ENCODE peak calls at places on chromosomes 11 and 22, in ten cellular contexts. G is HCT116, U is lung, W is Caco-2, Q is IMR-90, A is pancreas, E is HFF-Myc, H is cardiac muscle cell, Z is GM23338, F is endothelial cell. X is an unnamed sample.

GRCh38 chr22:45831394-45831793 is 145.6 kb downstream of the WNT7B start:
- DNase-seq in H (no peak), W (no peak), Z (no peak), U (no peak), A (no peak), Q (peak), G (peak), F (no peak), E (no peak), X (no peak)

GRCh38 chr11:85854557-85855340 is 434 bp upstream of the CCDC83 start:
- DNase-seq in Z (peak), W (peak), F (peak), U (peak), H (peak), E (peak), G (peak), Q (peak), A (peak), X (peak)

GRCh38 chr11:8017894-8018741 is 31.0 kb downstream of the EIF3F start:
- DNase-seq in H (no peak), A (peak), G (no peak), U (no peak), W (no peak), Z (peak), E (no peak), Q (no peak), F (peak), X (no peak)

GRCh38 chr11:77660947-77661346 is 23.4 kb upstream of the CLNS1A start:
- DNase-seq in H (no peak), U (no peak), G (no peak), E (no peak), Z (no peak), A (no peak), Q (no peak), W (no peak), F (no peak), X (no peak)

GRCh38 chr22:46563381-46564083 is 26.1 kb upstream of the CELSR1 start:
- DNase-seq in G (peak), Q (peak), Z (peak), F (peak), W (peak), A (peak), H (peak), U (peak), E (no peak), X (peak)

GRCh38 chr11:24935059-24935458 is 438.2 kb downstream of the LUZP2 start:
- DNase-seq in G (no peak), Z (no peak), Q (peak), A (no peak), W (no peak), U (no peak), E (no peak), H (no peak), F (no peak), X (no peak)

GRCh38 chr11:73330569-73331093 is 22.6 kb downstream of the ARHGEF17 start:
- DNase-seq in U (no peak), W (peak), E (no peak), Z (peak), H (peak), A (no peak), G (no peak), F (peak), Q (peak), X (no peak)

GRCh38 chr11:20310137-20310536 is 53.4 kb upstream of the HTATIP2 start:
- DNase-seq in E (no peak), F (no peak), U (no peak), G (no peak), A (no peak), H (no peak), Z (no peak), Q (no peak), W (no peak), X (no peak)

GRCh38 chr22:27534720-27535125 is 266.8 kb downstream of the MN1 start:
- DNase-seq in Q (peak), E (no peak), U (no peak), F (no peak), A (no peak), G (no peak), W (no peak), Z (no peak), H (no peak), X (no peak)

GRCh38 chr11:97641988-97642387 is 1252.2 kb downstream of the JRKL start:
- DNase-seq in U (no peak), A (no peak), F (no peak), Q (no peak), W (no peak), Z (no peak), G (no peak), H (no peak), E (no peak), X (no peak)

GRCh38 chr11:2215230-2215560 is 43.6 kb upstream of the TH start:
- DNase-seq in Q (no peak), U (peak), A (no peak), W (no peak), G (no peak), Z (no peak), H (no peak), F (no peak), E (no peak), X (no peak)

GRCh38 chr22:29217827-29218757 is 12.4 kb downstream of the EMID1 start:
- DNase-seq in H (no peak), Z (no peak), W (no peak), A (no peak), Q (no peak), G (no peak), F (no peak), E (no peak), U (no peak), X (no peak)

GRCh38 chr11:72100462-72100861 is 2.6 kb downstream of the LAMTOR1 start:
- DNase-seq in W (no peak), G (no peak), H (no peak), Q (no peak), E (no peak), Z (no peak), U (no peak), A (no peak), F (no peak), X (no peak)

GRCh38 chr22:19772673-19773469 is 12.3 kb downstream of the TBX1 start:
- DNase-seq in Q (no peak), F (peak), G (no peak), W (no peak), A (no peak), E (no peak), H (no peak), U (no peak), Z (no peak), X (no peak)

GRCh38 chr11:124644426-124645280 is 22.0 kb downstream of the TBRG1 start:
- DNase-seq in F (peak), E (peak), W (peak), U (peak), A (peak), G (peak), H (peak), Z (peak), Q (peak), X (peak)

GRCh38 chr22:35330258-35330861 is 30.7 kb downstream of the TOM1 start:
- DNase-seq in Z (no peak), E (peak), G (no peak), H (no peak), W (no peak), F (no peak), U (peak), Q (peak), A (peak), X (peak)

GRCh38 chr11:63719987-63720386 is 38.7 kb downstream of the RTN3 start:
- DNase-seq in Q (peak), A (no peak), U (no peak), H (no peak), Z (no peak), W (no peak), E (no peak), F (no peak), G (no peak), X (no peak)

GRCh38 chr22:27206001-27206746 is 548.8 kb downstream of the MIAT start:
- DNase-seq in Q (peak), F (no peak), E (no peak), Z (no peak), G (no peak), U (no peak), A (no peak), W (no peak), H (no peak), X (no peak)

GRCh38 chr22:30609260-30610185 is 2.5 kb downstream of the TCN2 start:
- DNase-seq in U (peak), Q (peak), F (no peak), A (peak), H (no peak), G (no peak), E (peak), W (peak), Z (peak), X (peak)

GRCh38 chr22:45413368-45414211 is at the start of the genes RIBC2 and SMC1B:
- DNase-seq in W (peak), A (peak), G (peak), E (peak), Q (peak), F (peak), U (peak), Z (peak), H (peak), X (peak)

GRCh38 chr11:14448229-14448628 is 51.4 kb downstream of the COPB1 start:
- DNase-seq in F (no peak), A (no peak), U (no peak), H (no peak), G (no peak), W (no peak), Z (no peak), Q (no peak), E (no peak), X (no peak)

GRCh38 chr11:35554491-35555237 is 29.2 kb upstream of the PAMR1 start:
- DNase-seq in Z (peak), Q (peak), H (no peak), A (no peak), W (no peak), U (no peak), G (no peak), E (no peak), F (no peak), X (no peak)

GRCh38 chr22:19812910-19813309 is 41.8 kb downstream of the GNB1L start:
- DNase-seq in F (no peak), A (no peak), H (no peak), U (no peak), Q (no peak), Z (no peak), W (no peak), E (no peak), G (no peak), X (no peak)

GRCh38 chr11:113997473-113997872 is 22.6 kb downstream of the HTR3A start:
- DNase-seq in H (no peak), Q (no peak), W (no peak), G (no peak), F (no peak), A (no peak), Z (no peak), E (no peak), U (no peak), X (no peak)

GRCh38 chr11:113991170-113991569 is 16.3 kb downstream of the HTR3A start:
- DNase-seq in U (no peak), F (peak), W (peak), A (no peak), Z (peak), E (no peak), H (peak), Q (peak), G (no peak), X (peak)

GRCh38 chr11:113991718-113992458 is 17.0 kb downstream of the HTR3A start:
- DNase-seq in G (no peak), Q (no peak), A (no peak), U (no peak), F (no peak), E (no peak), W (no peak), H (peak), Z (no peak), X (no peak)

GRCh38 chr11:113992459-113993105 is 17.7 kb downstream of the HTR3A start:
- DNase-seq in Q (no peak), F (no peak), W (no peak), G (no peak), U (peak), H (no peak), Z (peak), A (no peak), E (no peak), X (no peak)

GRCh38 chr11:113994077-113994954 is 19.4 kb downstream of the HTR3A start:
- DNase-seq in H (peak), U (no peak), Z (peak), G (no peak), F (peak), Q (no peak), W (peak), E (no peak), A (no peak), X (peak)
- TF ChIP-seq CTCF in H (peak), U (peak), Z (peak), G (peak), F (peak), Q (peak), W (peak), E (peak), A (peak), X (peak)

GRCh38 chr11:68118753-68119448 is 2.3 kb downstream of the CHKA start:
- DNase-seq in Q (peak), F (no peak), W (no peak), G (no peak), A (no peak), H (peak), Z (no peak), E (no peak), U (no peak), X (no peak)

GRCh38 chr11:68120212-68121066 is 749 bp downstream of the CHKA start:
- DNase-seq in G (no peak), U (no peak), A (peak), Q (peak), H (peak), Z (peak), W (peak), F (peak), E (no peak), X (peak)

GRCh38 chr11:68117896-68118470 is 3.2 kb downstream of the CHKA start:
- DNase-seq in F (no peak), Z (peak), U (no peak), H (peak), A (no peak), G (no peak), W (peak), E (no peak), Q (no peak), X (no peak)

GRCh38 chr11:68122936-68123539 is 1.9 kb upstream of the CHKA start:
- DNase-seq in Q (no peak), U (peak), H (no peak), Z (peak), G (peak), A (peak), E (no peak), F (no peak), W (peak), X (no peak)

GRCh38 chr11:68121067-68121899 is at the start of gene CHKA:
- DNase-seq in Z (peak), W (peak), E (peak), Q (peak), H (peak), U (peak), A (peak), G (peak), F (peak), X (peak)
- TF ChIP-seq CTCF in Z (no peak), W (no peak), E (no peak), Q (no peak), H (no peak), U (no peak), A (no peak), G (no peak), F (no peak), X (no peak)

GRCh38 chr11:4826425-4826824 is 5.3 kb downstream of the OR51F2 start:
- DNase-seq in Q (peak), F (no peak), A (no peak), Z (peak), G (no peak), W (peak), U (no peak), E (no peak), H (no peak), X (no peak)
- TF ChIP-seq CTCF in Q (peak), F (no peak), A (no peak), Z (peak), G (peak), W (peak), U (no peak), E (no peak), H (no peak), X (no peak)

DNA sequence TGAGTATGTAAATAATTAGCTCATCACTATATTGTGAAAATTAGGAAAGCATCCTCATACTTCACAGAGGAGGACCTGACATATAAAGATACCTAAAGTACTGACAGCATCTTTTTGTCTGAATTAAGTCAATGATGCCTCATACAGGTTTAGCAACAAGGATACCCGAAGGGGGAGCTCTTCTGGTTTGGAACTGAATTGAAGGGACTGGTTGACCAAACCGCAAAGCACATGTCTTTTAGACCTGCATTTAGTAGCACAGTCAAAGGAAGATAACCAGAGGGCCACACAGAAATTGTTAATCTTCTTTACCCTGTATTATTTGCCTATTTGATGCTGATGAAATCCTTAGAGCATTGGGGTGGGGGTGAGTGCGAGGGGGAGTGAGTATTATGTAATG is 12.9 kb upstream of the WT1 start:
- DNase-seq in H (peak), Z (peak), A (no peak), G (peak), U (no peak), E (peak), W (peak), Q (no peak), F (peak), X (no peak)
- TF ChIP-seq CTCF in H (peak), Z (peak), A (no peak), G (peak), U (no peak), E (peak), W (peak), Q (no peak), F (no peak), X (no peak)

GRCh38 chr11:113387605-113388211 is at the start of gene ANKK1:
- DNase-seq in U (no peak), W (peak), A (no peak), Q (no peak), G (peak), F (peak), E (no peak), H (peak), Z (peak), X (no peak)
- TF ChIP-seq CTCF in U (no peak), W (peak), A (no peak), Q (no peak), G (peak), F (no peak), E (peak), H (peak), Z (peak), X (no peak)

GRCh38 chr22:37546436-37547248 is 13.6 kb upstream of the CDC42EP1 start:
- DNase-seq in H (peak), E (no peak), F (no peak), Z (peak), W (no peak), Q (peak), U (no peak), A (peak), G (no peak), X (no peak)
- TF ChIP-seq CTCF in H (peak), E (no peak), F (no peak), Z (no peak), W (no peak), Q (no peak), U (no peak), A (no peak), G (no peak), X (no peak)

GRCh38 chr22:25903294-25903693 is 161.3 kb downstream of the MYO18B start:
- DNase-seq in H (no peak), Q (no peak), U (no peak), W (peak), E (no peak), G (peak), A (no peak), Z (peak), F (peak), X (peak)
- TF ChIP-seq CTCF in H (no peak), Q (no peak), U (no peak), W (peak), E (peak), G (no peak), A (no peak), Z (peak), F (peak), X (peak)

GRCh38 chr22:32389685-32390084 is 22.4 kb downstream of the RTCB start:
- DNase-seq in A (no peak), F (peak), H (peak), W (peak), U (no peak), Q (peak), Z (peak), G (no peak), E (no peak), X (peak)
- TF ChIP-seq CTCF in A (no peak), F (peak), H (peak), W (peak), U (no peak), Q (peak), Z (peak), G (no peak), E (peak), X (peak)

DNA sequence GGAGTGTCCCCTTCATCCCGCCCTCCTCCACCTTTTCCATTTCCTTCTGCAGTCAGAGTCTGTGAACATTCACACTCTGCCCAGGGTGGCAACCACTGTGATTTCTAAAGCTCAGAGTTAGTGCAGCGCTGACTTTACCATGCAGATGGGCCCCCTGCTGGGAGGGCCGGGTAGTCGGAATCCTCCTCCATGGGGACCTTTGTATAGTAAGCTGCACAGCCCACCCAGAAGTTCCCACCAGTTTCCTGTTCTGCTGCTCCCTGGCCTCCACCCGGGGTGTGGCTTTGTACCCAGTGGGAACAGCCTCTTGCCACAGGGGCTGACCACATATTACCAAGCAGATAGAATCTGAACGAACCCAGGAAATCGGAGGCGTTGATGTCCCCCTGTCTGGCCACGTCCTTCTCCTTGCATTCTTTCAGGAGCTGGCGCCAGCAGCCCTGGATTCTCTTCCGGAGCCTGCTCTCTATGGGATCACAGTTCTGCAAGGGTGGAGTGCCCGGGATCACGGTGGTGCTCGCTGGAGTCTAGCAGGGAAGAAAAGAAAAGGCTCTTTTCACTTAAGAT is 125.3 kb downstream of the MPPED1 start:
- DNase-seq in A (no peak), U (no peak), Q (no peak), W (peak), Z (no peak), F (no peak), H (no peak), E (no peak), G (no peak), X (peak)
- TF ChIP-seq CTCF in A (no peak), U (no peak), Q (no peak), W (peak), Z (no peak), F (no peak), H (no peak), E (peak), G (no peak), X (no peak)

GRCh38 chr22:23832226-23833016 is 6.4 kb downstream of the DERL3 start:
- DNase-seq in U (no peak), Q (no peak), F (no peak), G (no peak), E (no peak), W (no peak), Z (no peak), H (no peak), A (no peak), X (no peak)

GRCh38 chr22:23831781-23832180 is 7.0 kb downstream of the DERL3 start:
- DNase-seq in W (no peak), A (no peak), Q (no peak), U (no peak), Z (no peak), H (no peak), F (no peak), G (no peak), E (no peak), X (no peak)

GRCh38 chr22:23833911-23834317 is 4.9 kb downstream of the DERL3 start:
- DNase-seq in U (no peak), A (no peak), W (no peak), Q (no peak), E (no peak), Z (no peak), F (no peak), G (no peak), H (no peak), X (no peak)

GRCh38 chr22:23834406-23834805 is 4.4 kb downstream of the DERL3 start:
- DNase-seq in H (no peak), W (no peak), Q (no peak), Z (no peak), G (no peak), U (no peak), A (no peak), F (no peak), E (no peak), X (no peak)

DNA sequence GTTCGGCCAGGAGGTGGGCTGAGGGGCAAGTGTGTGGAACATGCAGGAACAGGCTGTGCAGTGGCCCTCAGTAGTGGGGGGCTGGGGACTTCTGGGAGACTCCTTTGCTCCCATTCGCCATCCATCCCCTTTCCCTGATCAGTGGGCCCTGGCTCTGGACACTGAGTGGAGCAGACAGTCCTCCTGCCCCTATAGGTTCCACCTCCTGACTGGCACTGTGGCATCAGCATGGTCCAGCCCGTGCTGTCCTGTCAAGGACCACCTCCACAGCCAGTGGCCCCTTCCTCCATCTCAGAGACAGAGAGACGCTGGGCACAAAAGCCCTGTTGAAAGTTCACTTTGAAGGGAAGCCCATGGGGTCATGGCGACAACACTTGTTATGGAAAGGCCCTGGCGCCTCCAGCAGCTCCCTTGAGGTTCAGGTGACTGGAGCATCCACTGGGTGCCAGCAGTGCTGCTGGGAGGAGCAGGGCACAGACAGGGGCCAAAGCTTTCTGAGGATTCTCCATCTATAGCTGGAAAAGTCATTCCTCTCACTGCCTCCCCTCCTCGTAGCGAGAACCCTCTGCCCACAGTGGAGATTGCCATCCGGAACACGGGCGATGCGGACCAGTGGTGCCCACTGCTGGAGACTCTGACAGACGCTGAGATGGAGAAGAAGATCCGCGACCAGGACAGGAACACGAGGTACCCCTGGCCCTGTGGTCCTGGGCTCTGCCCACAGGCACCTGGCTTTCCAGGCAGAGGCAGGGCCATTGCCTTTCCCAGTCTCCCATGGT is 5.6 kb downstream of the DERL3 start:
- DNase-seq in W (no peak), E (no peak), G (no peak), U (no peak), H (no peak), Q (no peak), Z (no peak), A (no peak), F (no peak), X (no peak)
- TF ChIP-seq CTCF in W (no peak), E (no peak), G (no peak), U (no peak), H (no peak), Q (no peak), Z (no peak), A (no peak), F (no peak), X (no peak)

X was measured in activated CD8-positive, alpha-beta T cell treated with anti-CD3 and anti-CD28 coated beads for 36 hours.